ENCODE peak calls at places on chromosomes 5 and 9, in eight cellular contexts. One of them, this sample, is unnamed.

GRCh38 chr5:57366744-57367143 is 115.9 kb downstream of the ACTBL2 start:
- DNase-seq in endothelial cell of umbilical vein: no peak
- DNase-seq in K562: no peak
- DNase-seq in HCT116: peak
- DNase-seq in GM12878: no peak
- DNase-seq in HepG2: peak
- DNase-seq in transverse colon: no peak
- DNase-seq in stomach: no peak
- DNase-seq in this sample: no peak

GRCh38 chr5:148860599-148860998 is 34.2 kb downstream of the ADRB2 start:
- DNase-seq in HCT116: no peak
- DNase-seq in GM12878: no peak
- DNase-seq in transverse colon: no peak
- DNase-seq in endothelial cell of umbilical vein: no peak
- DNase-seq in stomach: no peak
- DNase-seq in K562: no peak
- DNase-seq in HepG2: no peak
- DNase-seq in this sample: no peak

GRCh38 chr5:54531536-54531935 is 14.0 kb downstream of the SNX18 start:
- DNase-seq in GM12878: no peak
- DNase-seq in endothelial cell of umbilical vein: no peak
- DNase-seq in HepG2: no peak
- DNase-seq in K562: no peak
- DNase-seq in stomach: no peak
- DNase-seq in HCT116: no peak
- DNase-seq in transverse colon: no peak
- DNase-seq in this sample: peak

GRCh38 chr9:130198501-130199179 is 26.4 kb downstream of the NCS1 start:
- DNase-seq in transverse colon: no peak
- DNase-seq in stomach: no peak
- DNase-seq in GM12878: no peak
- DNase-seq in endothelial cell of umbilical vein: no peak
- DNase-seq in K562: no peak
- DNase-seq in HepG2: no peak
- DNase-seq in HCT116: no peak
- DNase-seq in this sample: no peak

GRCh38 chr9:85727500-85727899 is 14.3 kb downstream of the AGTPBP1 start:
- DNase-seq in endothelial cell of umbilical vein: no peak
- DNase-seq in stomach: no peak
- DNase-seq in HCT116: no peak
- DNase-seq in transverse colon: no peak
- DNase-seq in HepG2: peak
- DNase-seq in GM12878: no peak
- DNase-seq in K562: no peak
- DNase-seq in this sample: no peak

GRCh38 chr5:55159763-55160492 is at the start of gene GPX8:
- DNase-seq in endothelial cell of umbilical vein: peak
- DNase-seq in transverse colon: no peak
- DNase-seq in HCT116: peak
- DNase-seq in GM12878: no peak
- DNase-seq in K562: peak
- DNase-seq in stomach: no peak
- DNase-seq in HepG2: peak
- DNase-seq in this sample: peak

GRCh38 chr9:113665756-113666155 is 202.2 kb downstream of the RGS3 start:
- DNase-seq in transverse colon: no peak
- DNase-seq in HCT116: no peak
- DNase-seq in HepG2: no peak
- DNase-seq in stomach: no peak
- DNase-seq in GM12878: no peak
- DNase-seq in endothelial cell of umbilical vein: no peak
- DNase-seq in K562: no peak
- DNase-seq in this sample: no peak

GRCh38 chr9:122812736-122813135 is 12.8 kb downstream of the OR1K1 start:
- DNase-seq in transverse colon: no peak
- DNase-seq in K562: no peak
- DNase-seq in stomach: no peak
- DNase-seq in GM12878: no peak
- DNase-seq in HepG2: no peak
- DNase-seq in endothelial cell of umbilical vein: no peak
- DNase-seq in HCT116: no peak
- DNase-seq in this sample: no peak

GRCh38 chr5:16579142-16579541 is 37.7 kb downstream of the RETREG1 start:
- DNase-seq in endothelial cell of umbilical vein: no peak
- DNase-seq in HCT116: no peak
- DNase-seq in HepG2: no peak
- DNase-seq in stomach: peak
- DNase-seq in transverse colon: no peak
- DNase-seq in GM12878: no peak
- DNase-seq in K562: no peak
- DNase-seq in this sample: no peak

DNA sequence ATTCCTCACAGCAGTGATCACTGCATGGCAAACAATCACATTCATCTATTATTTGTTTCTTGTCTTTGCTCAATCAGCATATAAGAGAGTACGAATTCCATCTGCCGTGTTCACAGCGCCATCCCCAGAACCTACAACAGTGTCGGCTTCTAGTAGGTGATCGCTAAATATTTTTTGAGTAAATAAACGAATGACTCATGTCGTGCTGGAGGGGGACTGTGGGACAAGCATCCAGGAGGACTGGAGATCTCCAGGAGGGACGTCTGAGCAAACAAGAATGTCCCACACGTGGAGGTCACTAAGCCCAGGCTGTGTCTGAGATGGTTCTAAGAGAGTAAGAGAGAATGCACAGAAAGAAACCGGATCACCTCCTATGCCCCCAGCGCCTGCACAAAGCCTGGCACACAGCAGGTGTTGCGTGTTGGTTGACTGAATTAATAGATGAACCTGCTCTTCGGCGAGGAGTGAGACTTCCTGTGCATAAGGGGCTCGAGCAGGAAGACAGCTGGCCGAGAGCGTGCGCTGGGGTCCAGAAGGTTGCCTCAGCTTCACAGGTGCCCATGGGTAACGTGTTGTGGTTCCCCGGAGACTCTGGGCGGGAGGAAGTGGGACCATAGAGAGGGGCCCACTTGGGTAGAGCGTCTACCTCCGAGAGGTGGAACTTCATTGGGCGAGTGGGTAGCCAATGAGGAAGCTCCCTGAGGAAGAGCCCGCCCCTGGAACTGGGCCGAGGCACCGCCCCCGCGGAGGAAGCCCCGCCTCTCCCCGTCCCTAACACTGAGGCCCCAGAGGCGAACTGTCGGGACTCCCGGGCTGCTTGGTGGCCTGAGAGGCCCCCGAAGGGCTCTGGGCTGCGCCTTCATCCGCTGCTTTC is 193.0 kb downstream of the MELK start:
- DNase-seq in GM12878: peak
- DNase-seq in transverse colon: peak
- DNase-seq in endothelial cell of umbilical vein: peak
- DNase-seq in HepG2: peak
- DNase-seq in HCT116: peak
- DNase-seq in K562: peak
- DNase-seq in stomach: peak
- DNase-seq in this sample: no peak
- TF ChIP-seq POLR2AphosphoS5 in GM12878: peak
- TF ChIP-seq POLR2AphosphoS5 in transverse colon: no peak
- TF ChIP-seq POLR2AphosphoS5 in endothelial cell of umbilical vein: no peak
- TF ChIP-seq POLR2AphosphoS5 in HepG2: no peak
- TF ChIP-seq POLR2AphosphoS5 in HCT116: peak
- TF ChIP-seq POLR2AphosphoS5 in K562: no peak
- TF ChIP-seq POLR2AphosphoS5 in stomach: no peak
- TF ChIP-seq POLR2AphosphoS5 in this sample: no peak

DNA sequence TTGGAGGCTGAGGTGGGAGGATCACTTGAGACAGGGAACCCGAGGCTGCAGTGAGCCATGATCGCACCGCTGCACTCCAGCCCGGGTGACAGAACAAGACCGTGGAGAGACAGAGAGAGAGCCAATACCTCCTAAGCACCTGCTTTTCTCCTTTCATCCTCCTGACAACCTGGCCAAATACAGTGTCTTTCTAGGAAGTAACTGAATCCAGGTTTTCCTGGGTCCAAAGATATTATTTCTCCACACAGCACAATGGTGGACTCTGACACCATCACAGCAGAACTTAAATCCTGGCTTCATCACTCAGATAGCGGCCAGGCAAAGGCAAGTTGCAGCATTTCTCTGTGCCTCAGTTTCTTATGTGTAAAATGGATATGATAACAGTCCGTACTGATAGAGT is 21.9 kb downstream of the DUSP1 start:
- DNase-seq in GM12878: no peak
- DNase-seq in transverse colon: no peak
- DNase-seq in stomach: no peak
- DNase-seq in K562: no peak
- DNase-seq in HepG2: no peak
- DNase-seq in endothelial cell of umbilical vein: no peak
- DNase-seq in HCT116: no peak
- DNase-seq in this sample: no peak
- H3K27ac ChIP-seq in GM12878: no peak
- H3K27ac ChIP-seq in transverse colon: peak
- H3K27ac ChIP-seq in stomach: peak
- H3K27ac ChIP-seq in K562: no peak
- H3K27ac ChIP-seq in HepG2: no peak
- H3K27ac ChIP-seq in endothelial cell of umbilical vein: peak
- H3K27ac ChIP-seq in HCT116: no peak
- H3K27ac ChIP-seq in this sample: peak

GRCh38 chr9:75071530-75072122 is 16.3 kb downstream of the NMRK1 start:
- DNase-seq in HCT116: peak
- DNase-seq in transverse colon: peak
- DNase-seq in HepG2: no peak
- DNase-seq in K562: peak
- DNase-seq in endothelial cell of umbilical vein: no peak
- DNase-seq in stomach: peak
- DNase-seq in GM12878: no peak
- DNase-seq in this sample: no peak

GRCh38 chr9:75072895-75073294 is 15.1 kb downstream of the NMRK1 start:
- DNase-seq in K562: no peak
- DNase-seq in stomach: no peak
- DNase-seq in HepG2: no peak
- DNase-seq in endothelial cell of umbilical vein: no peak
- DNase-seq in GM12878: no peak
- DNase-seq in transverse colon: no peak
- DNase-seq in HCT116: no peak
- DNase-seq in this sample: no peak

GRCh38 chr9:75067894-75068293 is 20.1 kb downstream of the NMRK1 start:
- DNase-seq in K562: no peak
- DNase-seq in GM12878: no peak
- DNase-seq in HepG2: no peak
- DNase-seq in transverse colon: no peak
- DNase-seq in stomach: no peak
- DNase-seq in endothelial cell of umbilical vein: no peak
- DNase-seq in HCT116: no peak
- DNase-seq in this sample: no peak

GRCh38 chr9:75065513-75065912 is 22.4 kb downstream of the NMRK1 start:
- DNase-seq in transverse colon: no peak
- DNase-seq in stomach: no peak
- DNase-seq in HCT116: no peak
- DNase-seq in endothelial cell of umbilical vein: no peak
- DNase-seq in K562: peak
- DNase-seq in GM12878: no peak
- DNase-seq in HepG2: no peak
- DNase-seq in this sample: no peak

DNA sequence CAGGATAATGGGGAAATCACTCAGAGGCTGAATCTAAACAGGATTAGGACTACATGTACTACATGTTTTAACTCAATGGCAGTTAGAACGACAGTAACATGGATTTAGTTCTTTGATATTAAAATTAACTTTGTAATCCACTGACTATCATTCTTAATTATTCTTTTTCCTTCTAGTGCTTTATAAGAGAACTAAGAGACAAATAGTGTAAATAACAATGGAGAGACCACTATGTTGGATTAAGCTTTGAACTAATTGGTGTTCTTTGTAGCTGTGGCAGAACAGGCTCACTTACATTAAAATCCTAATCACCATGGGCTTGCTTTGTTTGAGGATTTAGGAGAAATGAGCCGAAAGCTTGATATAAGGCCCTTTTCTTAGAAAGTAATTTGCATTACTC is 18.8 kb downstream of the NMRK1 start:
- DNase-seq in GM12878: no peak
- DNase-seq in transverse colon: no peak
- DNase-seq in stomach: no peak
- DNase-seq in endothelial cell of umbilical vein: no peak
- DNase-seq in HCT116: no peak
- DNase-seq in K562: no peak
- DNase-seq in HepG2: no peak
- DNase-seq in this sample: no peak
- TF ChIP-seq POLR2A in GM12878: no peak
- TF ChIP-seq POLR2A in transverse colon: no peak
- TF ChIP-seq POLR2A in stomach: no peak
- TF ChIP-seq POLR2A in endothelial cell of umbilical vein: no peak
- TF ChIP-seq POLR2A in HCT116: no peak
- TF ChIP-seq POLR2A in K562: no peak
- TF ChIP-seq POLR2A in HepG2: no peak
- TF ChIP-seq POLR2A in this sample: no peak

GRCh38 chr9:33155393-33155792 is 11.7 kb downstream of the B4GALT1 start:
- DNase-seq in HepG2: no peak
- DNase-seq in HCT116: no peak
- DNase-seq in stomach: no peak
- DNase-seq in transverse colon: no peak
- DNase-seq in GM12878: no peak
- DNase-seq in K562: no peak
- DNase-seq in endothelial cell of umbilical vein: no peak
- DNase-seq in this sample: no peak

GRCh38 chr9:33153001-33153400 is 14.1 kb downstream of the B4GALT1 start:
- DNase-seq in HepG2: no peak
- DNase-seq in transverse colon: no peak
- DNase-seq in endothelial cell of umbilical vein: no peak
- DNase-seq in GM12878: no peak
- DNase-seq in HCT116: no peak
- DNase-seq in stomach: no peak
- DNase-seq in K562: no peak
- DNase-seq in this sample: no peak

GRCh38 chr9:33151601-33152000 is 15.5 kb downstream of the B4GALT1 start:
- DNase-seq in stomach: no peak
- DNase-seq in K562: no peak
- DNase-seq in GM12878: no peak
- DNase-seq in endothelial cell of umbilical vein: no peak
- DNase-seq in HepG2: no peak
- DNase-seq in HCT116: no peak
- DNase-seq in transverse colon: no peak
- DNase-seq in this sample: no peak

GRCh38 chr9:33153666-33154065 is 13.5 kb downstream of the B4GALT1 start:
- DNase-seq in GM12878: no peak
- DNase-seq in K562: no peak
- DNase-seq in transverse colon: no peak
- DNase-seq in stomach: no peak
- DNase-seq in HCT116: no peak
- DNase-seq in HepG2: no peak
- DNase-seq in endothelial cell of umbilical vein: no peak
- DNase-seq in this sample: no peak

DNA sequence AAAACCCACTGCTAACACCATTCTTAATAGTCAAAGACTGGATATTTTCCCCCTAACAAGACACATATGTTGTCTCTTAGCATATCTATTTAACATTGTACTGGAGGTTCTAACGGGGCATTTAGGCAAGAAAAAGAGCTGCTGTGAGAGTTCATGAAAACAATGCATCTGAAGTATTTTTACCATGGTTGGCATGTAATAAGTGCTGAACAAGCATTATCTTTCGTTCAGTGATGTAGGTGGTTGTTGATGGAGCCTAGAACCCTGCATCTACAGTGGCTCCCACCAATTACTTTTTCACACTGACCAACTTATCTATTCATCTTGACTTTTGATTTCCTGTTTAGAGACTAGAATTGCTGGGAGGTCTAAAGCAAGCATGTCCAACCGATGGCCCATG is 12.8 kb downstream of the B4GALT1 start:
- DNase-seq in stomach: no peak
- DNase-seq in endothelial cell of umbilical vein: no peak
- DNase-seq in HepG2: no peak
- DNase-seq in HCT116: no peak
- DNase-seq in K562: no peak
- DNase-seq in transverse colon: no peak
- DNase-seq in GM12878: no peak
- DNase-seq in this sample: no peak
- TF ChIP-seq POLR2AphosphoS5 in stomach: no peak
- TF ChIP-seq POLR2AphosphoS5 in endothelial cell of umbilical vein: no peak
- TF ChIP-seq POLR2AphosphoS5 in HepG2: no peak
- TF ChIP-seq POLR2AphosphoS5 in HCT116: no peak
- TF ChIP-seq POLR2AphosphoS5 in K562: no peak
- TF ChIP-seq POLR2AphosphoS5 in transverse colon: no peak
- TF ChIP-seq POLR2AphosphoS5 in GM12878: no peak
- TF ChIP-seq POLR2AphosphoS5 in this sample: no peak